ENCODE peak calls at places on chromosomes 4 and X, in six cellular contexts. B is SK-N-SH, T is GM12878, Q is Panc1, V is HepG2, Z is K562. Y is an unnamed sample.

GRCh38 chr4:157076578-157076947 is 613 bp downstream of the GLRB start:
- DNase-seq in B (peak; percentile 39), V (no peak), Z (no peak), T (no peak), Q (no peak), Y (no peak)

GRCh38 chr4:143616771-143617170 is 83.7 kb downstream of the FREM3 start:
- DNase-seq in V (no peak), B (no peak), Z (no peak), T (peak; percentile 48), Q (no peak), Y (no peak)

GRCh38 chrX:46642145-46642544 is 68.6 kb downstream of the CHST7 start:
- DNase-seq in V (peak; percentile 11), T (no peak), Z (no peak), B (peak; percentile 15), Q (no peak), Y (no peak)

GRCh38 chr4:57777871-57778270 is 667.7 kb upstream of the IGFBP7 start:
- DNase-seq in B (no peak), Q (no peak), Z (no peak), T (no peak), V (no peak), Y (no peak)

GRCh38 chr4:106287353-106287969 is 28.5 kb downstream of the TBCK start:
- DNase-seq in Z (no peak), V (peak; percentile 97), T (no peak), B (no peak), Q (peak; percentile 17), Y (no peak)

GRCh38 chrX:52262195-52262546 is 77.5 kb downstream of the MAGED4 start:
- DNase-seq in T (no peak), Z (no peak), V (no peak), Q (no peak), B (no peak), Y (no peak)

GRCh38 chrX:9338986-9339385 is 125.9 kb upstream of the TBL1X start:
- DNase-seq in T (no peak), Q (no peak), B (no peak), Z (no peak), V (no peak), Y (no peak)

GRCh38 chr4:142264961-142265360 is 581.1 kb downstream of the INPP4B start:
- DNase-seq in Z (no peak), Q (peak; percentile 28), V (no peak), T (no peak), B (no peak), Y (no peak)

DNA sequence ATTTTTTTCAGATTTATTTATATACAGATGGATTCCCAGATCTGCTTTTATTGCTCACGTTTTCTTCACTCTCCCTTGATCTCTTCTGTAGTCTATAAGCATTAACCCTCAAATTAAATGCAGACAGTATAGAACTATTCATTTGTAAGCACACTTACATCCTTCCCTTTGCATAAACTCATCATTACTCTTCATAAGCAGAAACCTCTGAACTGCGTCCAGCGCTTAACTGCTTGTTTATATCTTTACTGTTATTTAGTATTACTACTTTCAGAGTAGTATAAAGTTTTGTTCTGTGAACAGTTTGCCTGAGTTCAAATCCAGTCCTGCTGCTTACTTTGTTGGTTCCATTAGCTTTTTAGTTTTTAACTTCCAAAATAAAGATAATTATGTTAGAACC is 132.9 kb downstream of the STIM2 start:
- DNase-seq in V (no peak), Z (no peak), Q (no peak), T (no peak), B (no peak), Y (no peak)
- TF ChIP-seq REST in V (no peak), Z (no peak), Q (no peak), T (no peak), B (no peak), Y (no peak)

DNA sequence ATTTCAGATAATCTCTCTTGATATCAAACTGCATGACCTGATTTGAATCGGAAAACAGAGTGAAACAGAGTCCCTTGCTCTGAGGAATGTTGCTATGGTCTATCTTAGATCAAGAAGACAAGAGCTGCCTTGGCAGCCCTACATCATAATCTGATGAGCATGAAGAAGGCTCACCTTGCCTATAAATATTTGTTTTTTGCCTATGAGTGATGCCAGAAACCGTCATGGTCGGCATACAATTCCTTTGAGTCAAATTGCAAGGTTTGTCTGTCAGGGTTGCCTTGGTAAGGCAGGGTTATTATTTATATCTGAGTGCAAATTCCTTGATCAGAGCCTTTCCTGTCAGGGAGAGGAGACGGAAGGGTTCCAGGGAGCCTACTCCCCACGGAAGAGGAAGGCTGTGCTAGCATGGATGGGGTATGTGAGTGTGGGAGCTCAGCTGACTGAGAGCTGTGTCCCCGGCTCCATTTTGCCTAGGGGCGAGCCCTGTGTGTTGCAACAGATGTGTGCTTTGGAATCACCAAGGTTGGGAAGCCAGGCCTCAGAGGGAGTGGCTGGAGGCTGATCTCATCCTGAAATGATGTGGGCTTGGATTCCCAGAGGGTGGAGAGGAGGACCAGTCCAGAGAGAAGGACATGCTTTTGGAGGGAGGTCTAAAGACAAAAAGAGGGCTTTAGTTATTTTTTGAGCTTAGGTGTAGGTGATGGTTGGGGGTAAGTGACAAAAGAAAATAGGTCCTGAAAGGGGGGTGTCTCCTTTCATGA is 43.6 kb downstream of the RTL9 start:
- DNase-seq in Q (no peak), Z (peak; percentile 53), T (no peak), V (no peak), B (no peak), Y (no peak)
- TF ChIP-seq SIN3A in Q (no peak), Z (no peak), T (no peak), V (no peak), B (no peak), Y (no peak)

DNA sequence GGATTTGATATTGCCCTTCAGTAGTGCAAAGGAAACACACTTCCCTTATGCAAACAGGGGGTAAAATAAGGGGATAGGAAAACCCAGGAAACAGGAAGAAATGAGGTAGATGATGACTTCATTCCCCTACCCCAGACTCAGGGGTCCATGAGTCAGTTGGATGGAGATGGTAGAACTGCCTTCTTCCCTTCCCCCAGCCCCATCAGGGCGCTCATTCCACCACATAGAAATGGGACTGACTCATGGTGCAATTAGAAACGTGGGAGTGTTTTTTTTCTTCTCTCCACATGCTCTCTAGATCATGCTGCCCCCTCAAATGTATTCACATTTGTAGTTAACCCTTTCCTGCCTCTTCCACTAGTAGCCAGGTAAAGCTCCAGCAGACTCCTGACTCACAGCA is 23.1 kb upstream of the ARMCX2 start:
- DNase-seq in T (no peak), B (no peak), V (no peak), Q (no peak), Z (no peak), Y (no peak)
- TF ChIP-seq REST in T (no peak), B (no peak), V (no peak), Q (no peak), Z (no peak), Y (no peak)

DNA sequence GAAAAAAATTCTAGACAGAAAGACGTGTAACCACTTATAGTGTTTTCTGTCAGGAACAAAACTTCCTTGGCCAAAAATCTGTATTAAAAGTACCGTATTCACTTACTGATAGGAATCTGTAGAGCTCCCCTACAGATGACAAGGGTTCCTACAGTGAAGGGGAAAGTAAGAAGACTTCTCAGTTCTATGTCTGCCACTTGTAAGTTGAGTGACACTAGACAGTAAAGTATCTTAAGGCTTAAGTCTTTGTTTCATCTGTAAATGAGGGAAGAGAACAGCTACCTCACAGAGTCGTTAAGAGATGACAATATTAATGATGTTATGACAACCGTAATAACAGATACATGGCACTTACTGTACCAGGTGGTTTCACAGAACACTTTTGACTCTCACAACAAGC is 3.3 kb downstream of the COQ2 start:
- DNase-seq in T (no peak), Z (no peak), Q (no peak), V (no peak), B (no peak), Y (no peak)
- TF ChIP-seq SIN3A in T (no peak), Z (no peak), Q (no peak), V (no peak), B (no peak), Y (no peak)

Y was measured in HCT116.